ENCODE peak calls at places on chromosome 12, in eight cellular contexts. R is lung; H is body of pancreas; I is naive thymus-derived CD4-positive, alpha-beta T cell; N is right atrium auricular region; K is K562; B is heart right ventricle; U is PC-9. M is an unnamed sample. For H3K9me3 and H3K36me3, the result is how much of the 10 kb centered on the place peaks cover.

GRCh38 chr12:77010637-77011548 is 54.5 kb downstream of the E2F7 start:
- DNase-seq in I (peak), K (peak), H (peak), B (peak), R (peak), U (peak), N (peak), M (peak)

GRCh38 chr12:86777335-86777734 is 521.1 kb upstream of the MGAT4C start:
- DNase-seq in N (no peak), I (no peak), U (no peak), R (no peak), K (no peak), H (no peak), B (no peak), M (no peak)

GRCh38 chr12:26119391-26119981 is 5.4 kb downstream of the BHLHE41 start:
- DNase-seq in I (no peak), N (no peak), H (peak), U (peak), K (peak), R (no peak), B (no peak), M (peak)

GRCh38 chr12:10128687-10129086 is 1.3 kb downstream of the CLEC7A start:
- DNase-seq in B (no peak), U (no peak), H (peak), R (no peak), N (no peak), K (no peak), I (no peak), M (no peak)

GRCh38 chr12:92403210-92404175 is 257.8 kb upstream of the BTG1 start:
- DNase-seq in R (no peak), U (no peak), I (no peak), B (no peak), K (peak), H (no peak), N (no peak), M (no peak)

GRCh38 chr12:101823891-101824290 is 6.9 kb downstream of the GNPTAB start:
- DNase-seq in R (peak), U (no peak), I (peak), B (peak), K (peak), N (peak), H (peak), M (peak)

GRCh38 chr12:95663525-95663924 is 112.2 kb upstream of the USP44 start:
- DNase-seq in I (no peak), R (no peak), H (peak), K (no peak), B (no peak), N (no peak), U (no peak), M (no peak)

GRCh38 chr12:47534695-47535094 is 171.1 kb downstream of the RPAP3 start:
- DNase-seq in I (no peak), U (no peak), B (no peak), K (no peak), N (no peak), R (no peak), H (no peak), M (no peak)

GRCh38 chr12:106840217-106840616 is 65.7 kb downstream of the RIC8B start:
- DNase-seq in H (peak), N (no peak), U (peak), K (peak), B (no peak), I (no peak), R (no peak), M (peak)

GRCh38 chr12:115343601-115344000 is 659.6 kb upstream of the TBX3 start:
- DNase-seq in N (no peak), U (no peak), I (no peak), B (no peak), R (no peak), K (no peak), H (no peak), M (no peak)

GRCh38 chr12:79119796-79120195 is 255.2 kb downstream of the SYT1 start:
- DNase-seq in H (no peak), U (no peak), B (no peak), K (no peak), R (no peak), N (no peak), I (no peak), M (peak)

GRCh38 chr12:20625531-20625930 is 69.6 kb upstream of the SLCO1C1 start:
- DNase-seq in R (no peak), I (no peak), H (no peak), U (no peak), N (no peak), K (no peak), B (no peak), M (no peak)

GRCh38 chr12:125683748-125684381 is 618.6 kb downstream of the AACS start:
- DNase-seq in H (peak), U (no peak), I (no peak), N (no peak), K (no peak), R (peak), B (no peak), M (peak)

GRCh38 chr12:40693503-40693863 is 1.2 kb downstream of the CNTN1 start:
- DNase-seq in U (no peak), B (no peak), N (no peak), H (peak), I (no peak), R (peak), K (no peak), M (peak)

GRCh38 chr12:122126713-122127597 is 47.1 kb downstream of the IL31 start:
- DNase-seq in R (no peak), K (no peak), H (no peak), I (no peak), N (no peak), U (no peak), B (no peak), M (no peak)

GRCh38 chr12:107929436-107929835 is 154.9 kb downstream of the ASCL4 start:
- DNase-seq in H (no peak), U (no peak), B (no peak), R (no peak), N (no peak), K (peak), I (no peak), M (peak)

GRCh38 chr12:75658826-75659823 is 147.7 kb upstream of the KRR1 start:
- DNase-seq in I (no peak), B (no peak), K (no peak), H (no peak), R (no peak), U (no peak), N (no peak), M (no peak)

GRCh38 chr12:120534703-120535655 is 823 bp downstream of the RNF10 start:
- DNase-seq in R (peak), N (no peak), K (peak), H (peak), U (peak), B (peak), I (no peak), M (peak)

GRCh38 chr12:47219243-47219642 is 139.5 kb upstream of the AMIGO2 start:
- DNase-seq in H (no peak), I (no peak), K (no peak), U (no peak), B (no peak), R (no peak), N (no peak), M (no peak)

GRCh38 chr12:25745281-25745680 is 192.2 kb upstream of the LMNTD1 start:
- DNase-seq in N (no peak), H (no peak), B (no peak), U (no peak), K (no peak), R (no peak), I (no peak), M (no peak)

GRCh38 chr12:115129727-115130126 is 445.8 kb upstream of the TBX3 start:
- DNase-seq in B (no peak), K (no peak), U (no peak), H (no peak), N (no peak), I (no peak), R (no peak), M (no peak)

GRCh38 chr12:76041406-76041805 is 9.8 kb upstream of the PHLDA1 start:
- DNase-seq in H (no peak), I (no peak), R (no peak), N (no peak), K (no peak), B (no peak), U (no peak), M (no peak)

GRCh38 chr12:49949124-49949845 is 1.3 kb upstream of the AQP2 start:
- DNase-seq in H (no peak), R (no peak), B (no peak), I (no peak), U (no peak), N (no peak), K (peak), M (no peak)

GRCh38 chr12:17372508-17372907 is 717.5 kb downstream of the RERGL start:
- DNase-seq in B (no peak), N (no peak), I (no peak), K (no peak), R (no peak), U (no peak), H (no peak), M (no peak)

GRCh38 chr12:29599397-29599796 is 101.9 kb upstream of the OVCH1 start:
- DNase-seq in N (no peak), R (no peak), U (no peak), K (no peak), B (no peak), I (no peak), H (peak), M (peak)

GRCh38 chr12:100529951-100530350 is 43.5 kb upstream of the GAS2L3 start:
- DNase-seq in R (no peak), I (no peak), N (no peak), U (no peak), B (no peak), H (no peak), K (no peak), M (no peak)

GRCh38 chr12:14525964-14526363 is 41.7 kb downstream of the PLBD1 start:
- DNase-seq in N (no peak), U (no peak), I (no peak), K (no peak), H (no peak), B (no peak), R (no peak), M (no peak)

GRCh38 chr12:14521822-14522221 is 45.9 kb downstream of the PLBD1 start:
- DNase-seq in R (no peak), K (no peak), B (no peak), N (no peak), I (no peak), H (no peak), U (no peak), M (no peak)
- H3K9me3 ChIP-seq in R (under half), K (under half), B (half or more), N (under half), I (under half), H (under half), U (under half), M (under half)

GRCh38 chr12:130835011-130835410 is 4.0 kb downstream of the STX2 start:
- DNase-seq in N (no peak), K (no peak), H (no peak), I (no peak), U (no peak), B (no peak), R (no peak), M (no peak)
- H3K36me3 ChIP-seq in N (under half), K (under half), H (under half), I (under half), U (under half), B (under half), R (under half), M (under half)

DNA sequence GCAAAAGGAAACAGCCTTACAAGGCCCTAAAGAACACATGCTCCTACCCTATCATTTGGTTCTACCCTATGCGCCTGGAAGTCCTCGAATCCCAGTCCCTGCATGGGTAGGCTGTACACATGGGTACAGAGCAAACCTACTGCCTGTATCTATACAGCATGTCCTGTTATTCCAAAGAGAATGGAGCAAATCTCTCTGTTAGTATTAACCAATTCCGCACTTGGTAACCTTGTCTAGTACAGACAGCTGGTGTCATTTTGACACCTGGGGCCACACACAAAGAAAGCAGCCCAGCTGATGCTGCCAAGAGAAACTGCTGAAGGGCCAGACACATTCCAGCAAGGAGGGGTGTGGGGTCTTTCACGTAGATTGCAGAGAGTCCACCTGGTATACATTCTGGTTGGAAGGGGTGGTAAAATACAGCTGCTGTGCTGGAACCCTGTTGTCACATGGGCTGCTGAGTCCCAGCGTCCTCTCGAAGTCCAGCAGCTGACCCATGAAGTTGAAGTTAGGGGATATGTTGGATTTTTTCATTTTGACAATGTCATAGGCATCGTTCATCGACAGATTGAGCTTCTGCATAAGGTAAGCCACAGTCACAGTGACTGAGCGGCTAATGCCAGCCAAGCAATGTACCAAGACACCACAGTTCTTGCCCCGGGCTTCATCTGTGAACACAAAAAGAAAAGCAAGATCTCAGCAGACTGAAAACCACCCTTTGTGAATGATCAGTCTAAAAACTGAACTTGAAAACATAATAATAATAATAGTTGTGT is 3.2 kb downstream of the DUSP6 start:
- DNase-seq in R (no peak), B (no peak), U (no peak), H (no peak), N (no peak), I (no peak), K (no peak), M (peak)
- H3K4me3 ChIP-seq in R (peak), B (peak), U (peak), H (no peak), N (peak), I (no peak), K (no peak), M (no peak)

GRCh38 chr12:105805730-105806390 is 332.9 kb downstream of the NUAK1 start:
- DNase-seq in U (peak), H (no peak), N (no peak), R (no peak), B (peak), K (no peak), I (no peak), M (no peak)

GRCh38 chr12:105798249-105798835 is 340.4 kb downstream of the NUAK1 start:
- DNase-seq in U (no peak), N (no peak), K (peak), B (no peak), I (no peak), R (no peak), H (no peak), M (no peak)

GRCh38 chr12:105799103-105799502 is 339.7 kb downstream of the NUAK1 start:
- DNase-seq in H (no peak), B (no peak), U (no peak), I (no peak), N (no peak), K (no peak), R (no peak), M (no peak)

GRCh38 chr12:105804591-105805265 is 334.0 kb downstream of the NUAK1 start:
- DNase-seq in K (no peak), I (no peak), N (no peak), H (no peak), U (no peak), B (no peak), R (no peak), M (no peak)

GRCh38 chr12:105803292-105803691 is 335.5 kb downstream of the NUAK1 start:
- DNase-seq in B (no peak), U (peak), N (no peak), R (no peak), K (no peak), I (no peak), H (no peak), M (no peak)
- H3K9me3 ChIP-seq in B (under half), U (under half), N (under half), R (under half), K (under half), I (under half), H (under half), M (under half)

DNA sequence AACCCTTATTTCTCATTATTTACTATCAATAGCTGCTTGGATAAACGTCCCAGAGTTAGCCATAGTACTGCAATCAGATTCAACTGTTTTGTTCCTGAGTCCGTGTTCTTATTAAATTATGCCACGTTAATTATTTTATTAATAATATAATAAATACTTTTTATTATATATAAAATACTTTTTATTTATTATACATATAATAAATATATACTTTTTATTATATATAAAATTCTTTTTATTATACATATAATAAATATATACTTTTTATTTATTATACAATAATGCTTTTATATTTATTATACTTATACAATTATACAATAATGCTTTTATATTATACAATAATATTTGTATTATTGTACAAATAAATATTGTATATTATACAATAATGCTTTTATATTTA is 11.1 kb downstream of the STRAP start:
- DNase-seq in R (no peak), U (no peak), H (no peak), N (no peak), K (no peak), I (no peak), B (no peak), M (no peak)
- H3K36me3 ChIP-seq in R (under half), U (under half), H (under half), N (under half), K (half or more), I (under half), B (under half), M (half or more)

GRCh38 chr12:52050771-52051541 is at the start of gene NR4A1:
- DNase-seq in B (peak), N (peak), R (peak), I (peak), K (peak), U (peak), H (peak), M (peak)

GRCh38 chr12:52053570-52054209 is 2.4 kb downstream of the NR4A1 start:
- DNase-seq in N (no peak), R (no peak), U (no peak), H (no peak), K (no peak), B (no peak), I (no peak), M (no peak)

GRCh38 chr12:52054231-52054837 is 3.1 kb downstream of the NR4A1 start:
- DNase-seq in B (no peak), H (no peak), I (no peak), K (no peak), N (no peak), U (no peak), R (no peak), M (no peak)

GRCh38 chr12:52050116-52050770 is 999 bp upstream of the NR4A1 start:
- DNase-seq in U (no peak), R (no peak), H (peak), B (no peak), I (no peak), N (no peak), K (no peak), M (no peak)

GRCh38 chr12:52052471-52053186 is 1.4 kb downstream of the NR4A1 start:
- DNase-seq in I (no peak), U (peak), R (no peak), H (peak), B (no peak), N (no peak), K (peak), M (no peak)
- H3K4me3 ChIP-seq in I (peak), U (no peak), R (peak), H (no peak), B (peak), N (peak), K (no peak), M (no peak)

GRCh38 chr12:56867216-56867615 is 67.0 kb downstream of the SDR9C7 start:
- DNase-seq in U (no peak), I (no peak), N (no peak), B (no peak), R (no peak), K (no peak), H (no peak), M (no peak)
- H3K9me3 ChIP-seq in U (under half), I (under half), N (under half), B (half or more), R (under half), K (under half), H (under half), M (under half)

M was measured in HAP-1.